ENCODE peak calls at places on chromosome 22, in nine cellular contexts. Y, K, L, H, V, Q, Z, T and F are unnamed samples.

GRCh38 chr22:30926706-30927105 is 41.9 kb downstream of the MORC2 start:
- DNase-seq in Y (no peak), T (no peak), Q (no peak), K (no peak), V (no peak), H (no peak), Z (no peak), L (no peak), F (no peak)

GRCh38 chr22:43441751-43442150 is 29.9 kb downstream of the MPPED1 start:
- DNase-seq in T (no peak), H (no peak), V (no peak), Z (no peak), Y (no peak), Q (no peak), K (no peak), L (no peak), F (no peak)

GRCh38 chr22:22810018-22810427 is 77.6 kb upstream of the IGLL5 start:
- DNase-seq in Y (no peak), H (no peak), Z (peak), K (peak), T (peak), V (peak), Q (no peak), L (peak), F (peak)

GRCh38 chr22:27135582-27135981 is 478.2 kb downstream of the MIAT start:
- DNase-seq in T (peak), H (peak), V (peak), K (no peak), Q (no peak), L (no peak), Z (peak), Y (no peak), F (no peak)

GRCh38 chr22:50252081-50253045 is 1.3 kb upstream of the HDAC10 start:
- DNase-seq in H (peak), Y (no peak), L (peak), Z (peak), V (peak), Q (peak), T (peak), K (peak), F (peak)

GRCh38 chr22:24434472-24435322 is 7.3 kb downstream of the ADORA2A start:
- DNase-seq in Y (peak), L (peak), Q (peak), K (peak), V (no peak), T (no peak), Z (no peak), H (no peak), F (peak)

GRCh38 chr22:40678493-40679248 is 613 bp upstream of the MCHR1 start:
- DNase-seq in H (no peak), K (no peak), Q (no peak), L (no peak), Z (no peak), T (no peak), Y (no peak), V (no peak), F (no peak)

GRCh38 chr22:48894804-48895250 is 932.8 kb downstream of the BRD1 start:
- DNase-seq in K (no peak), H (no peak), V (no peak), Z (no peak), Y (peak), L (no peak), Q (no peak), T (no peak), F (no peak)

GRCh38 chr22:30280495-30280894 is 8.8 kb downstream of the CASTOR1 start:
- DNase-seq in L (no peak), Z (peak), H (no peak), K (no peak), V (no peak), Q (no peak), T (no peak), Y (no peak), F (no peak)

GRCh38 chr22:40348025-40348658 is 1.8 kb downstream of the ADSL start:
- DNase-seq in Z (peak), K (peak), V (peak), Y (no peak), L (peak), H (peak), T (peak), Q (no peak), F (peak)

GRCh38 chr22:32820131-32820882 is 18.8 kb downstream of the TIMP3 start:
- DNase-seq in Q (no peak), Z (no peak), L (no peak), Y (no peak), H (no peak), K (no peak), V (no peak), T (peak), F (no peak)

GRCh38 chr22:26894362-26894761 is 237.0 kb downstream of the MIAT start:
- DNase-seq in Z (no peak), Q (no peak), L (no peak), V (no peak), H (no peak), T (no peak), K (no peak), Y (peak), F (no peak)